ENCODE peak calls at places on chromosome 4, in seven cellular contexts. One of them, this sample, is unnamed.

GRCh38 chr4:38889143-38889542 is 21.5 kb downstream of the FAM114A1 start:
- DNase-seq in neuronal stem cell: no peak
- DNase-seq in H9: no peak
- DNase-seq in IMR-90: peak; percentile 87
- DNase-seq in mesendoderm: no peak
- DNase-seq in H1: no peak
- DNase-seq in trophoblast cell: peak; percentile 85
- DNase-seq in this sample: peak; percentile 87

GRCh38 chr4:38416450-38417014 is 247.5 kb upstream of the KLF3 start:
- DNase-seq in neuronal stem cell: no peak
- DNase-seq in H9: no peak
- DNase-seq in IMR-90: no peak
- DNase-seq in mesendoderm: no peak
- DNase-seq in H1: no peak
- DNase-seq in trophoblast cell: no peak
- DNase-seq in this sample: no peak

GRCh38 chr4:4524364-4524763 is 17.5 kb downstream of the STX18 start:
- DNase-seq in neuronal stem cell: no peak
- DNase-seq in H9: peak; percentile 54
- DNase-seq in IMR-90: peak; percentile 11
- DNase-seq in mesendoderm: peak; percentile 73
- DNase-seq in H1: no peak
- DNase-seq in trophoblast cell: no peak
- DNase-seq in this sample: peak; percentile 76

GRCh38 chr4:127632420-127633403 is at the start of gene INTU:
- DNase-seq in neuronal stem cell: peak; percentile 87
- DNase-seq in H9: peak; percentile 97
- DNase-seq in IMR-90: peak; percentile 97
- DNase-seq in mesendoderm: peak; percentile 99
- DNase-seq in H1: peak; percentile 91
- DNase-seq in trophoblast cell: peak; percentile 97
- DNase-seq in this sample: peak; percentile 98

GRCh38 chr4:37244583-37245390 is at the start of gene NWD2:
- DNase-seq in neuronal stem cell: peak; percentile 51
- DNase-seq in H9: peak; percentile 44
- DNase-seq in IMR-90: no peak
- DNase-seq in mesendoderm: peak; percentile 44
- DNase-seq in H1: peak; percentile 78
- DNase-seq in trophoblast cell: peak; percentile 32
- DNase-seq in this sample: peak; percentile 8

GRCh38 chr4:182537031-182537617 is 293.9 kb downstream of the TENM3 start:
- DNase-seq in neuronal stem cell: no peak
- DNase-seq in H9: no peak
- DNase-seq in IMR-90: no peak
- DNase-seq in mesendoderm: no peak
- DNase-seq in H1: no peak
- DNase-seq in trophoblast cell: peak; percentile 61
- DNase-seq in this sample: no peak

GRCh38 chr4:141102367-141102766 is 30.9 kb downstream of the RNF150 start:
- DNase-seq in neuronal stem cell: no peak
- DNase-seq in H9: no peak
- DNase-seq in IMR-90: peak; percentile 80
- DNase-seq in mesendoderm: peak; percentile 31
- DNase-seq in H1: no peak
- DNase-seq in trophoblast cell: peak; percentile 67
- DNase-seq in this sample: peak; percentile 49

GRCh38 chr4:106569151-106570029 is 200.8 kb upstream of the GIMD1 start:
- DNase-seq in neuronal stem cell: no peak
- DNase-seq in H9: no peak
- DNase-seq in IMR-90: peak; percentile 21
- DNase-seq in mesendoderm: no peak
- DNase-seq in H1: no peak
- DNase-seq in trophoblast cell: no peak
- DNase-seq in this sample: no peak

GRCh38 chr4:7196731-7197130 is 4.4 kb downstream of the SORCS2 start:
- DNase-seq in neuronal stem cell: no peak
- DNase-seq in H9: peak; percentile 12
- DNase-seq in IMR-90: no peak
- DNase-seq in mesendoderm: peak; percentile 37
- DNase-seq in H1: no peak
- DNase-seq in trophoblast cell: no peak
- DNase-seq in this sample: no peak

GRCh38 chr4:167210166-167210565 is 24.1 kb downstream of the SPOCK3 start:
- DNase-seq in neuronal stem cell: no peak
- DNase-seq in H9: no peak
- DNase-seq in IMR-90: no peak
- DNase-seq in mesendoderm: no peak
- DNase-seq in H1: no peak
- DNase-seq in trophoblast cell: no peak
- DNase-seq in this sample: no peak

GRCh38 chr4:53098681-53099121 is 236.6 kb downstream of the RASL11B start:
- DNase-seq in neuronal stem cell: no peak
- DNase-seq in H9: no peak
- DNase-seq in IMR-90: peak; percentile 92
- DNase-seq in mesendoderm: no peak
- DNase-seq in H1: no peak
- DNase-seq in trophoblast cell: no peak
- DNase-seq in this sample: peak; percentile 95

GRCh38 chr4:152304220-152304619 is 231.7 kb downstream of the FBXW7 start:
- DNase-seq in neuronal stem cell: no peak
- DNase-seq in H9: no peak
- DNase-seq in IMR-90: peak; percentile 2
- DNase-seq in mesendoderm: peak; percentile 10
- DNase-seq in H1: no peak
- DNase-seq in trophoblast cell: peak; percentile 34
- DNase-seq in this sample: peak; percentile 47

GRCh38 chr4:151955721-151956340 is 195.0 kb upstream of the GATB start:
- DNase-seq in neuronal stem cell: no peak
- DNase-seq in H9: no peak
- DNase-seq in IMR-90: peak; percentile 54
- DNase-seq in mesendoderm: peak; percentile 42
- DNase-seq in H1: no peak
- DNase-seq in trophoblast cell: no peak
- DNase-seq in this sample: peak; percentile 39

GRCh38 chr4:177446571-177446970 is 4.3 kb upstream of the AGA start:
- DNase-seq in neuronal stem cell: no peak
- DNase-seq in H9: no peak
- DNase-seq in IMR-90: no peak
- DNase-seq in mesendoderm: no peak
- DNase-seq in H1: no peak
- DNase-seq in trophoblast cell: no peak
- DNase-seq in this sample: no peak

GRCh38 chr4:84496356-84497219 is 2.5 kb downstream of the NKX6-1 start:
- DNase-seq in neuronal stem cell: no peak
- DNase-seq in H9: peak; percentile 65
- DNase-seq in IMR-90: no peak
- DNase-seq in mesendoderm: peak; percentile 73
- DNase-seq in H1: peak; percentile 78
- DNase-seq in trophoblast cell: no peak
- DNase-seq in this sample: peak; percentile 26

GRCh38 chr4:16684083-16684482 is 214.4 kb downstream of the LDB2 start:
- DNase-seq in neuronal stem cell: no peak
- DNase-seq in H9: no peak
- DNase-seq in IMR-90: peak; percentile 91
- DNase-seq in mesendoderm: no peak
- DNase-seq in H1: no peak
- DNase-seq in trophoblast cell: no peak
- DNase-seq in this sample: peak; percentile 89

GRCh38 chr4:94757192-94758140 is at the start of gene BMPR1B:
- DNase-seq in neuronal stem cell: peak; percentile 67
- DNase-seq in H9: peak; percentile 30
- DNase-seq in IMR-90: peak; percentile 67
- DNase-seq in mesendoderm: peak; percentile 84
- DNase-seq in H1: peak; percentile 54
- DNase-seq in trophoblast cell: peak; percentile 44
- DNase-seq in this sample: peak; percentile 78

GRCh38 chr4:106691749-106692148 is 323.2 kb upstream of the GIMD1 start:
- DNase-seq in neuronal stem cell: no peak
- DNase-seq in H9: no peak
- DNase-seq in IMR-90: no peak
- DNase-seq in mesendoderm: peak; percentile 25
- DNase-seq in H1: no peak
- DNase-seq in trophoblast cell: no peak
- DNase-seq in this sample: no peak

GRCh38 chr4:183405371-183405770 is 39.1 kb upstream of the CDKN2AIP start:
- DNase-seq in neuronal stem cell: no peak
- DNase-seq in H9: no peak
- DNase-seq in IMR-90: no peak
- DNase-seq in mesendoderm: no peak
- DNase-seq in H1: no peak
- DNase-seq in trophoblast cell: no peak
- DNase-seq in this sample: no peak

GRCh38 chr4:9962611-9963314 is 58.5 kb downstream of the SLC2A9 start:
- DNase-seq in neuronal stem cell: no peak
- DNase-seq in H9: no peak
- DNase-seq in IMR-90: no peak
- DNase-seq in mesendoderm: no peak
- DNase-seq in H1: no peak
- DNase-seq in trophoblast cell: no peak
- DNase-seq in this sample: no peak

GRCh38 chr4:116453127-116453526 is 632.2 kb downstream of the TRAM1L1 start:
- DNase-seq in neuronal stem cell: no peak
- DNase-seq in H9: no peak
- DNase-seq in IMR-90: no peak
- DNase-seq in mesendoderm: no peak
- DNase-seq in H1: no peak
- DNase-seq in trophoblast cell: no peak
- DNase-seq in this sample: no peak

GRCh38 chr4:88659061-88659889 is 38.4 kb downstream of the NAP1L5 start:
- DNase-seq in neuronal stem cell: peak; percentile 18
- DNase-seq in H9: peak; percentile 58
- DNase-seq in IMR-90: peak; percentile 77
- DNase-seq in mesendoderm: peak; percentile 78
- DNase-seq in H1: no peak
- DNase-seq in trophoblast cell: peak; percentile 99
- DNase-seq in this sample: peak; percentile 70

GRCh38 chr4:171880136-171880535 is 66.9 kb downstream of the GALNTL6 start:
- DNase-seq in neuronal stem cell: no peak
- DNase-seq in H9: no peak
- DNase-seq in IMR-90: peak; percentile 0
- DNase-seq in mesendoderm: peak; percentile 46
- DNase-seq in H1: no peak
- DNase-seq in trophoblast cell: peak; percentile 76
- DNase-seq in this sample: peak; percentile 90

DNA sequence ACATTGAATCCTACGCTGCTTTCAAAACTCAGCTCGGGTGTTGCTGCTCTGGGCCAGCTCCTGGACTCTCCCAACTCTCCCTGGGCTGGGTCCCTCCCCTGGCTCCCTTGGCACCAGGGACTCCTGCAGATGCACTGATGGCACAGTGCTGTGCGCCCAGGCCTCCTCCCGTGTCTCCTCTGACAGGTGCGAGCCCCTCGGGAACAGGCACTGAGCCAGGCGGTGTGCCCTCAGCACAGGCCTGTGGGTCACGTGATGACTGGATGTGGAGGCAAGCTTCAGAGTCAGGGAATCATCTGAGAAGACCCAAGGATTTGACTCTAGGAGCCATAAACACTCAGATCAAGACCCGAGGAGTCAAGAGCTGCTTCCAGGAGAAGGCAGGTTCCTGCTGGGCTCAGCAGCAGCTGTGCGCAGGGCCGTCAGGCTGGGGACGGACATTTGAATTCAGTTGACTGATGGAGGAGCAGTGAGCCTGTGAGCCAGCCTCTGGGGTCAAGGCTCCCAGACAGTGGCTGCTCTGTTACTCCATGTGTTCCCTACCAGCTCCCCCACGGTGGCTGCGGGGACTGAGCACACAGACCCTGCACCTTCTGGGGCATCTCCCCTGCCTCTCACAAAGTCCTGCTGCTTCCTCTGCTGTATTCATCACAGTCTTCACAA is 33.0 kb downstream of the NAT8L start:
- DNase-seq in neuronal stem cell: no peak
- DNase-seq in H9: no peak
- DNase-seq in IMR-90: no peak
- DNase-seq in mesendoderm: no peak
- DNase-seq in H1: peak; percentile 41
- DNase-seq in trophoblast cell: no peak
- DNase-seq in this sample: no peak
- H3K4me1 ChIP-seq in neuronal stem cell: no peaks in the 10 kb centered on the region
- H3K4me1 ChIP-seq in H9: no peaks in the 10 kb centered on the region
- H3K4me1 ChIP-seq in IMR-90: peaks cover 1% of the 10 kb centered on the region
- H3K4me1 ChIP-seq in mesendoderm: no peaks in the 10 kb centered on the region
- H3K4me1 ChIP-seq in H1: no peaks in the 10 kb centered on the region
- H3K4me1 ChIP-seq in trophoblast cell: peaks cover 12% of the 10 kb centered on the region
- H3K4me1 ChIP-seq in this sample: peaks cover 12% of the 10 kb centered on the region

GRCh38 chr4:41865981-41866798 is 69.0 kb upstream of the TMEM33 start:
- DNase-seq in neuronal stem cell: no peak
- DNase-seq in H9: peak; percentile 37
- DNase-seq in IMR-90: no peak
- DNase-seq in mesendoderm: no peak
- DNase-seq in H1: peak; percentile 66
- DNase-seq in trophoblast cell: no peak
- DNase-seq in this sample: no peak
- H3K18ac ChIP-seq in neuronal stem cell: peak overlapping the region; percentile 70
- H3K18ac ChIP-seq in H9: no peak overlapping the region
- H3K18ac ChIP-seq in IMR-90: no peak overlapping the region
- H3K18ac ChIP-seq in mesendoderm: no peak overlapping the region
- H3K18ac ChIP-seq in H1: no peak overlapping the region
- H3K18ac ChIP-seq in trophoblast cell: no peak overlapping the region
- H3K18ac ChIP-seq in this sample: no peak overlapping the region

GRCh38 chr4:185859106-185859505 is 47.1 kb upstream of the SORBS2 start:
- DNase-seq in neuronal stem cell: no peak
- DNase-seq in H9: no peak
- DNase-seq in IMR-90: no peak
- DNase-seq in mesendoderm: peak; percentile 56
- DNase-seq in H1: no peak
- DNase-seq in trophoblast cell: peak; percentile 76
- DNase-seq in this sample: peak; percentile 40
- H3K23ac ChIP-seq in neuronal stem cell: no peak overlapping the region
- H3K23ac ChIP-seq in H9: no peak overlapping the region
- H3K23ac ChIP-seq in IMR-90: no peak overlapping the region
- H3K23ac ChIP-seq in mesendoderm: no peak overlapping the region
- H3K23ac ChIP-seq in H1: no peak overlapping the region
- H3K23ac ChIP-seq in trophoblast cell: no peak overlapping the region
- H3K23ac ChIP-seq in this sample: no peak overlapping the region

GRCh38 chr4:102826105-102826889 is 1.1 kb downstream of the UBE2D3 start:
- DNase-seq in neuronal stem cell: no peak
- DNase-seq in H9: no peak
- DNase-seq in IMR-90: no peak
- DNase-seq in mesendoderm: no peak
- DNase-seq in H1: peak; percentile 55
- DNase-seq in trophoblast cell: peak; percentile 30
- DNase-seq in this sample: no peak

GRCh38 chr4:102826890-102827673 is at the start of gene UBE2D3:
- DNase-seq in neuronal stem cell: peak; percentile 94
- DNase-seq in H9: peak; percentile 91
- DNase-seq in IMR-90: peak; percentile 97
- DNase-seq in mesendoderm: peak; percentile 94
- DNase-seq in H1: peak; percentile 92
- DNase-seq in trophoblast cell: peak; percentile 94
- DNase-seq in this sample: peak; percentile 97

GRCh38 chr4:102824398-102824797 is 3.0 kb downstream of the UBE2D3 start:
- DNase-seq in neuronal stem cell: no peak
- DNase-seq in H9: no peak
- DNase-seq in IMR-90: peak; percentile 15
- DNase-seq in mesendoderm: no peak
- DNase-seq in H1: no peak
- DNase-seq in trophoblast cell: no peak
- DNase-seq in this sample: peak; percentile 42

GRCh38 chr4:102823897-102824296 is 3.5 kb downstream of the UBE2D3 start:
- DNase-seq in neuronal stem cell: no peak
- DNase-seq in H9: no peak
- DNase-seq in IMR-90: peak; percentile 57
- DNase-seq in mesendoderm: no peak
- DNase-seq in H1: no peak
- DNase-seq in trophoblast cell: no peak
- DNase-seq in this sample: no peak

GRCh38 chr4:102825261-102826071 is 1.9 kb downstream of the UBE2D3 start:
- DNase-seq in neuronal stem cell: peak; percentile 8
- DNase-seq in H9: peak; percentile 50
- DNase-seq in IMR-90: peak; percentile 73
- DNase-seq in mesendoderm: peak; percentile 83
- DNase-seq in H1: no peak
- DNase-seq in trophoblast cell: peak; percentile 83
- DNase-seq in this sample: peak; percentile 80
- H3K4me1 ChIP-seq in neuronal stem cell: peaks cover 7% of the 10 kb centered on the region
- H3K4me1 ChIP-seq in H9: no peaks in the 10 kb centered on the region
- H3K4me1 ChIP-seq in IMR-90: peaks cover 4% of the 10 kb centered on the region
- H3K4me1 ChIP-seq in mesendoderm: peaks cover 2% of the 10 kb centered on the region
- H3K4me1 ChIP-seq in H1: no peaks in the 10 kb centered on the region
- H3K4me1 ChIP-seq in trophoblast cell: peaks cover 4% of the 10 kb centered on the region
- H3K4me1 ChIP-seq in this sample: peaks cover 5% of the 10 kb centered on the region